ENCODE peak calls at places on chromosomes 5 and 9, in ten cellular contexts. B, U, I, F, D, M, E, R, V and G are unnamed samples.

GRCh38 chr5:127228540-127229184 is 61.9 kb upstream of the MEGF10 start:
- DNase-seq in B (no peak), U (no peak), I (no peak), F (no peak), D (no peak), M (no peak), E (no peak), R (no peak), V (no peak), G (no peak)

GRCh38 chr5:177455661-177456590 is 9.3 kb downstream of the PRR7 start:
- DNase-seq in B (peak; percentile 97), U (peak; percentile 90), I (peak; percentile 90), F (peak; percentile 94), D (peak; percentile 96), M (peak; percentile 81), E (no peak), R (peak; percentile 92), V (peak; percentile 87), G (peak; percentile 85)

GRCh38 chr5:93191426-93191825 is 389.6 kb downstream of the NR2F1-AS1 start:
- DNase-seq in B (no peak), U (no peak), I (no peak), F (no peak), D (no peak), M (peak; percentile 29), E (no peak), R (no peak), V (peak; percentile 46), G (no peak)

GRCh38 chr9:75851917-75852316 is 38.6 kb upstream of the PCSK5 start:
- DNase-seq in B (no peak), U (no peak), I (no peak), F (no peak), D (no peak), M (no peak), E (no peak), R (no peak), V (no peak), G (no peak)

GRCh38 chr5:199821-200645 is 8.7 kb downstream of the LRRC14B start:
- DNase-seq in B (no peak), U (no peak), I (no peak), F (no peak), D (no peak), M (no peak), E (no peak), R (no peak), V (no peak), G (no peak)

GRCh38 chr5:172973127-172973916 is 10.2 kb upstream of the ATP6V0E1 start:
- DNase-seq in B (no peak), U (no peak), I (no peak), F (no peak), D (no peak), M (peak; percentile 72), E (no peak), R (no peak), V (peak; percentile 51), G (no peak)

GRCh38 chr5:65926276-65926761 is at the start of gene ERBIN:
- DNase-seq in B (peak; percentile 38), U (peak; percentile 52), I (peak; percentile 59), F (peak; percentile 68), D (peak; percentile 67), M (peak; percentile 68), E (no peak), R (peak; percentile 43), V (peak; percentile 78), G (peak; percentile 18)

GRCh38 chr5:106587-106986 is 14.6 kb downstream of the PLEKHG4B start:
- DNase-seq in B (no peak), U (no peak), I (no peak), F (no peak), D (no peak), M (no peak), E (no peak), R (no peak), V (no peak), G (no peak)

GRCh38 chr5:105956456-105957177 is 1714.1 kb downstream of the EFNA5 start:
- DNase-seq in B (no peak), U (no peak), I (no peak), F (no peak), D (no peak), M (no peak), E (no peak), R (no peak), V (no peak), G (no peak)

GRCh38 chr9:70868661-70869652 is 252.5 kb downstream of the TRPM3 start:
- DNase-seq in B (no peak), U (no peak), I (no peak), F (no peak), D (no peak), M (peak; percentile 3), E (no peak), R (peak; percentile 28), V (peak; percentile 57), G (no peak)

GRCh38 chr5:109479260-109479860 is 69.6 kb upstream of the PJA2 start:
- DNase-seq in B (no peak), U (no peak), I (no peak), F (no peak), D (no peak), M (no peak), E (no peak), R (no peak), V (peak; percentile 43), G (no peak)

GRCh38 chr9:4284925-4285324 is 14.9 kb downstream of the GLIS3 start:
- DNase-seq in B (no peak), U (no peak), I (no peak), F (no peak), D (no peak), M (no peak), E (no peak), R (no peak), V (no peak), G (no peak)

GRCh38 chr5:97658116-97658900 is 475.3 kb upstream of the RIOK2 start:
- DNase-seq in B (no peak), U (no peak), I (no peak), F (no peak), D (no peak), M (no peak), E (no peak), R (no peak), V (no peak), G (no peak)

GRCh38 chr5:127564002-127564769 is 46.7 kb downstream of the PRRC1 start:
- DNase-seq in B (peak; percentile 15), U (peak; percentile 44), I (no peak), F (peak; percentile 40), D (peak; percentile 38), M (peak; percentile 56), E (no peak), R (peak; percentile 52), V (peak; percentile 67), G (no peak)